ENCODE peak calls at places on chromosomes 5 and 9, in eight cellular contexts. O, I, P, W, L, R, X and Y are unnamed samples.

GRCh38 chr9:3299872-3300271 is 225.9 kb downstream of the RFX3 start:
- DNase-seq in O (peak), I (no peak), L (no peak), P (no peak), W (no peak), X (no peak), R (no peak), Y (peak)

GRCh38 chr5:72630721-72631120 is 123.5 kb upstream of the ZNF366 start:
- DNase-seq in L (no peak), I (no peak), P (no peak), R (no peak), X (no peak), W (no peak), O (no peak), Y (no peak)

GRCh38 chr5:37248387-37248969 is 698 bp downstream of the CPLANE1 start:
- DNase-seq in X (no peak), I (no peak), L (peak), O (no peak), P (no peak), W (no peak), R (no peak), Y (peak)

GRCh38 chr9:135905380-135906282 is 1.7 kb downstream of the CAMSAP1 start:
- DNase-seq in L (peak), P (peak), R (no peak), O (peak), X (peak), W (peak), I (no peak), Y (no peak)

GRCh38 chr5:139660916-139661814 is 13.0 kb downstream of the CXXC5 start:
- DNase-seq in X (no peak), R (peak), O (peak), P (no peak), W (no peak), L (peak), I (no peak), Y (peak)

GRCh38 chr5:107213025-107213424 is 457.7 kb downstream of the EFNA5 start:
- DNase-seq in W (no peak), I (no peak), R (no peak), P (no peak), O (no peak), X (no peak), L (no peak), Y (no peak)

GRCh38 chr5:4098226-4098625 is 502.6 kb downstream of the IRX1 start:
- DNase-seq in L (no peak), P (no peak), I (no peak), W (no peak), X (no peak), R (no peak), O (no peak), Y (no peak)

GRCh38 chr9:108609227-108609894 is 246.4 kb downstream of the ACTL7B start:
- DNase-seq in P (no peak), X (no peak), O (no peak), R (no peak), I (no peak), L (peak), W (no peak), Y (no peak)

GRCh38 chr5:55030676-55031445 is 6.8 kb downstream of the GZMK start:
- DNase-seq in L (no peak), R (no peak), P (no peak), O (no peak), X (no peak), W (no peak), I (no peak), Y (no peak)

GRCh38 chr5:132055808-132056609 is 4.4 kb upstream of the IL3 start:
- DNase-seq in I (no peak), X (peak), W (no peak), O (no peak), L (no peak), R (peak), P (peak), Y (no peak)

GRCh38 chr9:27377811-27378345 is 80.9 kb upstream of the EQTN start:
- DNase-seq in O (no peak), P (no peak), L (no peak), W (no peak), X (no peak), I (no peak), R (no peak), Y (no peak)

GRCh38 chr5:145775411-145775810 is 59.7 kb downstream of the PRELID2 start:
- DNase-seq in W (no peak), O (no peak), I (no peak), R (no peak), X (no peak), P (no peak), L (peak), Y (peak)